ENCODE peak calls at places on chromosomes 4 and X, in nine cellular contexts. D, S, U, B, T, Z, I, W and M are unnamed samples.

GRCh38 chr4:8694226-8694625 is 101.7 kb downstream of the CPZ start:
- DNase-seq in D (no peak), S (peak), U (no peak), B (no peak), T (no peak), Z (no peak), I (no peak), W (no peak), M (no peak)

GRCh38 chrX:155888139-155888538 is 7.0 kb downstream of the VAMP7 start:
- DNase-seq in D (no peak), S (no peak), U (no peak), B (no peak), T (no peak), Z (peak), I (peak), W (peak), M (peak)

GRCh38 chr4:87545052-87545451 is 15.9 kb upstream of the SPARCL1 start:
- DNase-seq in D (no peak), S (no peak), U (no peak), B (no peak), T (no peak), Z (no peak), I (no peak), W (no peak), M (no peak)

GRCh38 chr4:89111833-89112563 is 665 bp downstream of the TIGD2 start:
- DNase-seq in D (no peak), S (peak), U (no peak), B (no peak), T (no peak), Z (peak), I (no peak), W (peak), M (peak)

GRCh38 chr4:119210760-119211159 is 1.8 kb upstream of the USP53 start:
- DNase-seq in D (no peak), S (no peak), U (no peak), B (no peak), T (no peak), Z (no peak), I (no peak), W (no peak), M (peak)

GRCh38 chr4:165175879-165176278 is 31.5 kb upstream of the KLHL2 start:
- DNase-seq in D (no peak), S (no peak), U (no peak), B (no peak), T (no peak), Z (peak), I (no peak), W (no peak), M (no peak)

GRCh38 chr4:6732441-6733357 is 16.7 kb downstream of the BLOC1S4 start:
- DNase-seq in D (peak), S (peak), U (no peak), B (no peak), T (no peak), Z (peak), I (no peak), W (peak), M (peak)

GRCh38 chr4:183348706-183349659 is 26.8 kb upstream of the CLDN24 start:
- DNase-seq in D (no peak), S (peak), U (no peak), B (no peak), T (no peak), Z (peak), I (no peak), W (peak), M (peak)

GRCh38 chr4:82905205-82905604 is 4.7 kb downstream of the THAP9 start:
- DNase-seq in D (no peak), S (no peak), U (no peak), B (no peak), T (no peak), Z (peak), I (no peak), W (no peak), M (peak)

GRCh38 chr4:101349346-101350064 is 2.2 kb upstream of the PPP3CA start:
- DNase-seq in D (no peak), S (peak), U (no peak), B (no peak), T (no peak), Z (peak), I (no peak), W (no peak), M (peak)

GRCh38 chr4:15920723-15921591 is 17.6 kb downstream of the FGFBP1 start:
- DNase-seq in D (peak), S (peak), U (no peak), B (no peak), T (peak), Z (peak), I (peak), W (peak), M (peak)

GRCh38 chr4:25100710-25101109 is 59.5 kb downstream of the SEPSECS start:
- DNase-seq in D (no peak), S (no peak), U (no peak), B (no peak), T (no peak), Z (no peak), I (no peak), W (no peak), M (no peak)

GRCh38 chrX:122113376-122113775 is 1066.0 kb downstream of the GLUD2 start:
- DNase-seq in D (no peak), S (no peak), U (peak), B (no peak), T (no peak), Z (no peak), I (no peak), W (no peak), M (no peak)

GRCh38 chr4:10007772-10008171 is 13.5 kb downstream of the SLC2A9 start:
- DNase-seq in D (no peak), S (no peak), U (no peak), B (no peak), T (no peak), Z (no peak), I (no peak), W (no peak), M (no peak)

GRCh38 chrX:123909498-123909897 is 49.6 kb downstream of the XIAP start:
- DNase-seq in D (no peak), S (no peak), U (no peak), B (no peak), T (no peak), Z (no peak), I (no peak), W (no peak), M (peak)

GRCh38 chr4:95701500-95701899 is 138.4 kb upstream of the PDHA2 start:
- DNase-seq in D (no peak), S (no peak), U (no peak), B (no peak), T (no peak), Z (peak), I (no peak), W (no peak), M (peak)

GRCh38 chr4:54683616-54684346 is 26.0 kb downstream of the KIT start:
- DNase-seq in D (no peak), S (peak), U (peak), B (peak), T (no peak), Z (no peak), I (peak), W (no peak), M (peak)

GRCh38 chrX:63889001-63889400 is 104.0 kb upstream of the ARHGEF9 start:
- DNase-seq in D (no peak), S (no peak), U (no peak), B (no peak), T (no peak), Z (peak), I (peak), W (peak), M (peak)

GRCh38 chrX:103630171-103630511 is 1.4 kb downstream of the TCEAL1 start:
- DNase-seq in D (no peak), S (no peak), U (no peak), B (no peak), T (no peak), Z (no peak), I (no peak), W (no peak), M (no peak)

GRCh38 chr4:7134737-7135388 is 57.5 kb upstream of the SORCS2 start:
- DNase-seq in D (no peak), S (peak), U (no peak), B (no peak), T (no peak), Z (peak), I (no peak), W (peak), M (peak)

GRCh38 chrX:120426599-120426998 is 42.5 kb downstream of the LAMP2 start:
- DNase-seq in D (no peak), S (no peak), U (no peak), B (no peak), T (no peak), Z (peak), I (no peak), W (no peak), M (peak)

GRCh38 chr4:21410372-21410771 is 538.2 kb downstream of the KCNIP4 start:
- DNase-seq in D (no peak), S (no peak), U (no peak), B (no peak), T (no peak), Z (no peak), I (no peak), W (no peak), M (no peak)

GRCh38 chrX:8075606-8076005 is 95.5 kb downstream of the VCX2 start:
- DNase-seq in D (no peak), S (no peak), U (no peak), B (no peak), T (no peak), Z (peak), I (no peak), W (no peak), M (no peak)

GRCh38 chr4:157574606-157575005 is 354.1 kb downstream of the GRIA2 start:
- DNase-seq in D (no peak), S (no peak), U (no peak), B (no peak), T (no peak), Z (no peak), I (no peak), W (no peak), M (no peak)

GRCh38 chrX:129772796-129773431 is 6.8 kb upstream of the SASH3 start:
- DNase-seq in D (peak), S (peak), U (no peak), B (no peak), T (no peak), Z (no peak), I (no peak), W (no peak), M (no peak)

GRCh38 chr4:95155759-95156451 is 392.9 kb downstream of the UNC5C start:
- DNase-seq in D (no peak), S (no peak), U (no peak), B (no peak), T (no peak), Z (peak), I (no peak), W (no peak), M (peak)

GRCh38 chr4:10656988-10657387 is 27.6 kb downstream of the CLNK start:
- DNase-seq in D (no peak), S (no peak), U (no peak), B (no peak), T (no peak), Z (peak), I (no peak), W (no peak), M (no peak)

GRCh38 chrX:12292996-12293765 is 154.9 kb downstream of the FRMPD4 start:
- DNase-seq in D (no peak), S (no peak), U (no peak), B (no peak), T (no peak), Z (peak), I (no peak), W (peak), M (peak)

GRCh38 chrX:112874140-112874539 is 33.5 kb upstream of the AMOT start:
- DNase-seq in D (no peak), S (no peak), U (no peak), B (no peak), T (no peak), Z (peak), I (no peak), W (no peak), M (peak)

GRCh38 chr4:5827108-5828004 is 65.5 kb downstream of the CRMP1 start:
- DNase-seq in D (no peak), S (no peak), U (no peak), B (no peak), T (no peak), Z (peak), I (no peak), W (no peak), M (peak)

GRCh38 chr4:41360911-41361830 is 104.4 kb downstream of the UCHL1 start:
- DNase-seq in D (peak), S (peak), U (peak), B (no peak), T (no peak), Z (peak), I (no peak), W (no peak), M (peak)

GRCh38 chrX:104618106-104618895 is 52.3 kb downstream of the IL1RAPL2 start:
- DNase-seq in D (no peak), S (no peak), U (no peak), B (no peak), T (no peak), Z (no peak), I (no peak), W (no peak), M (no peak)

GRCh38 chr4:147340547-147341225 is 140.2 kb upstream of the EDNRA start:
- DNase-seq in D (no peak), S (no peak), U (no peak), B (no peak), T (no peak), Z (peak), I (no peak), W (no peak), M (peak)

DNA sequence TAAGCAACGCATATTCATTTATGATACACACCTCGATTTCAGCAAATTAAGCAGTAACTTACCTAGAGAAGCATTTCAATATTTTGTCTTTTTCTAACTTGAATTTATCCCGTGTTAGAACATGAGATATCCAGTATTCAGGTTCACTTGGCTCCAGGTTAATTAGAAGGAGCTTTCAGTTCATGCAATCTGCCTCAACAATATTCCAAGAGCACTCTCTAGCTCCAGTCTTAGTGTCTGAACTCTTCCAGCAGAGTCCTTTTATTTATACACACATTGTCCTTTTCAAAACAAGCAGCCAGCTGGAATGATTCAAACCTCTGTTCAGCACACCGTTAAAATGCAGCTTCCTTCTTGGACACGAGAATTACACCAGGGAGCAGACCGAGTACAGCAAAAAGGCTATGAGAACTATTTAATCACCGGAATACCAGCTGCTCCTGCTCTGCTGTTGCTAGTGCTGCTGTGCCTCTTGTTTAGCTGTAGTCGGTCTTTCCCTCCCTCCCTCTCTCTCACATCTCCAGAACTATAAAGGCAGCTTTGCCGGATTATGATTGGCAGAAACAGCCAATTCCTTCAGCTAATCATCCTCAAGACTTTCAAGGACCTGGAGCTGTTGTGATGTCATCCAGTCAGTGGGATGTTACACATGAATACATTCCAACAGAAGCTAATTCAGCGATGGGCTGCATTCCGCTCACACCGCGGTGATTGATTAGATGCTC is at the start of gene NDST4:
- DNase-seq in D (no peak), S (no peak), U (peak), B (no peak), T (no peak), Z (peak), I (no peak), W (no peak), M (peak)
- TF ChIP-seq CTCF in D (no peak), S (no peak), U (peak), B (no peak), T (no peak), Z (no peak), I (no peak), W (no peak), M (no peak)

DNA sequence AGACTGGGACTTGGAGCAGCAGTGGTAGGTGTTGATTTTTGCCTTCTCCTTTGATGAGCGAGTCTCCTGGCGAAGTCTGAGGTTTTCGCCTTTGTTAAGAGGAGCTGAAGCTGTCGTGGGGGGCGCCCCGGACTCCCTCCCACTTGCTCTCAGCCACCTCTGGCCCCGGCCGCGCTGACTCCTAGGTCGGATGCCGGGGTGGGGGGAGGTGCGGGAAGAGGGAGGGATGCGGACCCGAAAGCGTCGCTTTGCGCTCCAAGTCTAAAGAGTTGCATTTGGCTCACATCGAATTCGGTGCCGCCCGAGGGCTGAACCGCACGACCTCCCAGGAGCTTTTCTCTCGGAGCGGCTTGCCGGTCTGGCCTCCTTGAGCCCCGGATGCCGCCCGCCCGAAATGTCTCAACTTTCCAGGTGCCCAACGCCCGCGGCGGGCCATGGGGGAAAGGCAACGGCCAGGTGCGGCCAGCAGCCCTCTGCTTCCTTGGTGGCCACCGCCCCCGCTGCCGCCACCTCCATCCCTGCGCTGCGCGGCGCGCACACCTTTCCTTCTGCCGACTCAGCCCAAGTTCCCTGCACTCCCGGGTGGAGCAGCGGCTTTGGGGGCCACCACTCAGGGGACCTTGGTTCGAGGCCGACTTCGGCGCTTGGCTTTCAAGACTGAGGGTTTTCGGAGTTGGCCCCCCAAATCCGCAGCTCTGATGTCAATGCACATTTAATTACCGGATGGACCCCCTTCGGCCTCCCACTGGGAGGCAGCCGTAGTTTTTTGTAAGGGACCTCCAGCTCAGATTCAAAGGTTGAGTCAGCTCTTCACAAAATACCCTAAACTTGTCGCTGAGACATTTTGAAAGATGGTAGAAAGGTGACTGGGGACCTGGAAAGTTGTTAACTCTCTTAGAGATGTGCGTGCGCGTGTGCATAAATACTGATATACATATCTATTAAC is 977 bp downstream of the AFF2 start:
- DNase-seq in D (no peak), S (no peak), U (peak), B (no peak), T (no peak), Z (no peak), I (no peak), W (no peak), M (no peak)
- H3K4me3 ChIP-seq in D (peak), S (peak), U (peak), B (peak), T (peak), Z (peak), I (peak), W (peak), M (no peak)

GRCh38 chrX:40283981-40284380 is 186.2 kb upstream of the BCOR start:
- DNase-seq in D (no peak), S (no peak), U (no peak), B (no peak), T (no peak), Z (no peak), I (no peak), W (no peak), M (no peak)

GRCh38 chrX:40285876-40286275 is 188.1 kb upstream of the BCOR start:
- DNase-seq in D (no peak), S (no peak), U (no peak), B (no peak), T (no peak), Z (no peak), I (no peak), W (no peak), M (no peak)

GRCh38 chrX:40282901-40283674 is 185.3 kb upstream of the BCOR start:
- DNase-seq in D (no peak), S (no peak), U (no peak), B (no peak), T (no peak), Z (peak), I (no peak), W (no peak), M (no peak)

GRCh38 chrX:40282348-40282747 is 184.6 kb upstream of the BCOR start:
- DNase-seq in D (no peak), S (no peak), U (no peak), B (no peak), T (no peak), Z (no peak), I (no peak), W (no peak), M (no peak)

DNA sequence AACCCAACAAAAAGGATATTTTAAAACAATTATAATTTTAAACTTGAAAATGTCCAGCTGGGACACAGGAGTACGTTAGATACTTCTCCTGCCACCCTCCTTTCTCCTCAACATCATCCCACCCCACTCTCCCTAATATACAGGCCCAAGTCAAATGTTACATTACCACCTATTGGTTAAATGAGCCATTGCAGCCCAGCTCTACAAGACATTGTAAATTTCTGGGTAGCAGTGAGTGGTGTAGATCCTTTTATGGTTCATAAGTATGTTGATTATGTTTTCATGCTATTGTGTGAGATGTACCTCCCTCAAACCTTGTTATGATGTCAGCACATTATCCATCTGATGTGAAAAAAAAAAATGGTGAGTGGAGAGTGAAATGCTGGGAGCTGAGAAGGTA is 187.1 kb upstream of the BCOR start:
- DNase-seq in D (no peak), S (no peak), U (no peak), B (no peak), T (no peak), Z (no peak), I (no peak), W (no peak), M (no peak)
- TF ChIP-seq CTCF in D (no peak), S (no peak), U (peak), B (no peak), T (no peak), Z (no peak), I (no peak), W (no peak), M (no peak)

GRCh38 chrX:53319614-53320542 is 38.5 kb upstream of the IQSEC2 start:
- DNase-seq in D (no peak), S (no peak), U (no peak), B (no peak), T (no peak), Z (no peak), I (no peak), W (no peak), M (no peak)
- H3K4me3 ChIP-seq in D (peak), S (peak), U (peak), B (peak), T (peak), Z (peak), I (peak), W (peak), M (peak)